ENCODE peak calls at places on chromosomes 16 and 17, in five cellular contexts. One of them, this sample, is unnamed.

GRCh38 chr16:84555418-84556196 is 51.1 kb upstream of the MEAK7 start:
- DNase-seq in HEK293T: no peak
- DNase-seq in GM12878: no peak
- DNase-seq in HepG2: no peak
- DNase-seq in K562: no peak
- DNase-seq in this sample: no peak

GRCh38 chr17:4177732-4178131 is 34.7 kb downstream of the CYB5D2 start:
- DNase-seq in HEK293T: no peak
- DNase-seq in GM12878: no peak
- DNase-seq in HepG2: no peak
- DNase-seq in K562: no peak
- DNase-seq in this sample: no peak

GRCh38 chr16:27222499-27223225 is 19.3 kb downstream of the KDM8 start:
- DNase-seq in HEK293T: no peak
- DNase-seq in GM12878: no peak
- DNase-seq in HepG2: no peak
- DNase-seq in K562: no peak
- DNase-seq in this sample: peak; percentile 51

GRCh38 chr17:40951011-40951622 is 13.7 kb upstream of the KRT23 start:
- DNase-seq in HEK293T: no peak
- DNase-seq in GM12878: no peak
- DNase-seq in HepG2: peak; percentile 63
- DNase-seq in K562: no peak
- DNase-seq in this sample: no peak

GRCh38 chr17:81518113-81518784 is 5.7 kb upstream of the ACTG1 start:
- DNase-seq in HEK293T: no peak
- DNase-seq in GM12878: no peak
- DNase-seq in HepG2: no peak
- DNase-seq in K562: no peak
- DNase-seq in this sample: no peak

GRCh38 chr16:874366-875181 is 74.0 kb upstream of the GNG13 start:
- DNase-seq in HEK293T: no peak
- DNase-seq in GM12878: no peak
- DNase-seq in HepG2: no peak
- DNase-seq in K562: peak; percentile 33
- DNase-seq in this sample: no peak

GRCh38 chr17:352421-353212 is at the start of gene RPH3AL:
- DNase-seq in HEK293T: no peak
- DNase-seq in GM12878: no peak
- DNase-seq in HepG2: peak; percentile 92
- DNase-seq in K562: no peak
- DNase-seq in this sample: no peak

GRCh38 chr16:89359296-89360147 is 130.8 kb downstream of the ANKRD11 start:
- DNase-seq in HEK293T: no peak
- DNase-seq in GM12878: no peak
- DNase-seq in HepG2: no peak
- DNase-seq in K562: no peak
- DNase-seq in this sample: no peak

GRCh38 chr16:20393801-20394637 is 10.5 kb downstream of the PDILT start:
- DNase-seq in HEK293T: no peak
- DNase-seq in GM12878: no peak
- DNase-seq in HepG2: no peak
- DNase-seq in K562: no peak
- DNase-seq in this sample: no peak

GRCh38 chr17:17082878-17083277 is 40.6 kb downstream of the MPRIP start:
- DNase-seq in HEK293T: no peak
- DNase-seq in GM12878: no peak
- DNase-seq in HepG2: no peak
- DNase-seq in K562: no peak
- DNase-seq in this sample: no peak

GRCh38 chr16:12459993-12460392 is 343.7 kb downstream of the CPPED1 start:
- DNase-seq in HEK293T: no peak
- DNase-seq in GM12878: no peak
- DNase-seq in HepG2: no peak
- DNase-seq in K562: no peak
- DNase-seq in this sample: no peak

GRCh38 chr17:40515491-40516041 is 14.1 kb upstream of the TNS4 start:
- DNase-seq in HEK293T: no peak
- DNase-seq in GM12878: no peak
- DNase-seq in HepG2: no peak
- DNase-seq in K562: no peak
- DNase-seq in this sample: no peak

GRCh38 chr17:51819341-51819740 is 339.2 kb downstream of the CA10 start:
- DNase-seq in HEK293T: no peak
- DNase-seq in GM12878: no peak
- DNase-seq in HepG2: no peak
- DNase-seq in K562: no peak
- DNase-seq in this sample: no peak

GRCh38 chr17:6668727-6669425 is 17.3 kb downstream of the C17orf100 start:
- DNase-seq in HEK293T: no peak
- DNase-seq in GM12878: no peak
- DNase-seq in HepG2: peak; percentile 65
- DNase-seq in K562: no peak
- DNase-seq in this sample: no peak

GRCh38 chr16:56480776-56481467 is 29.6 kb downstream of the OGFOD1 start:
- DNase-seq in HEK293T: no peak
- DNase-seq in GM12878: no peak
- DNase-seq in HepG2: no peak
- DNase-seq in K562: no peak
- DNase-seq in this sample: no peak

GRCh38 chr17:80822700-80823410 is 168.8 kb upstream of the CHMP6 start:
- DNase-seq in HEK293T: peak; percentile 60
- DNase-seq in GM12878: no peak
- DNase-seq in HepG2: no peak
- DNase-seq in K562: no peak
- DNase-seq in this sample: no peak

GRCh38 chr16:50613281-50613991 is 65.2 kb downstream of the NKD1 start:
- DNase-seq in HEK293T: no peak
- DNase-seq in GM12878: no peak
- DNase-seq in HepG2: no peak
- DNase-seq in K562: no peak
- DNase-seq in this sample: no peak

GRCh38 chr16:12100124-12100647 is 123.7 kb downstream of the SNX29 start:
- DNase-seq in HEK293T: no peak
- DNase-seq in GM12878: no peak
- DNase-seq in HepG2: peak; percentile 75
- DNase-seq in K562: no peak
- DNase-seq in this sample: no peak

GRCh38 chr16:65731840-65732239 is 610.0 kb upstream of the CDH11 start:
- DNase-seq in HEK293T: no peak
- DNase-seq in GM12878: no peak
- DNase-seq in HepG2: no peak
- DNase-seq in K562: no peak
- DNase-seq in this sample: no peak

GRCh38 chr17:538096-538973 is 176.3 kb downstream of the VPS53 start:
- DNase-seq in HEK293T: no peak
- DNase-seq in GM12878: no peak
- DNase-seq in HepG2: no peak
- DNase-seq in K562: no peak
- DNase-seq in this sample: no peak

GRCh38 chr17:42337442-42337841 is 49.1 kb downstream of the STAT5A start:
- DNase-seq in HEK293T: no peak
- DNase-seq in GM12878: peak; percentile 94
- DNase-seq in HepG2: no peak
- DNase-seq in K562: no peak
- DNase-seq in this sample: no peak

GRCh38 chr17:42329025-42329976 is 41.0 kb downstream of the STAT5A start:
- DNase-seq in HEK293T: no peak
- DNase-seq in GM12878: no peak
- DNase-seq in HepG2: no peak
- DNase-seq in K562: no peak
- DNase-seq in this sample: no peak

GRCh38 chr17:42333053-42333452 is 44.8 kb downstream of the STAT5A start:
- DNase-seq in HEK293T: no peak
- DNase-seq in GM12878: peak; percentile 38
- DNase-seq in HepG2: no peak
- DNase-seq in K562: no peak
- DNase-seq in this sample: no peak

GRCh38 chr17:42339221-42339620 is 49.0 kb downstream of the STAT3 start:
- DNase-seq in HEK293T: no peak
- DNase-seq in GM12878: no peak
- DNase-seq in HepG2: no peak
- DNase-seq in K562: no peak
- DNase-seq in this sample: no peak

DNA sequence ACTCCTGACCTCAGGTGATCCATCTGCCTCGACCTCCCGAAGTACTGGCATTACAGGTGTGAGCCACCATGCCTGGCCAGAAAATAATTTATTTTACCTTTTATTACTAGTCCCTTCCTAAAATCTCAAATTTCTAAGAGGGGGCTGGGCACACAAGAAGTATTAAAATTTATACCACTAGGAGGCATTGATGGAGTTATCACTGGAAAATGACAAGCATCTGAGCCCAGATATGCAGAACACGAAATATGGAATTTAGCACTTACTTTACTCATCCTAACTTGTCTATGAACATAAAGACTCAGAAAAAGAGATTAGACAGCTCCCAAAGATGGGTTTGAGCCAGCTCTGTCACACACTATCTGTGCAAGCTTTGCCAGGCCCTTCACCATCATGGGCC is 46.4 kb downstream of the STAT5A start:
- DNase-seq in HEK293T: no peak
- DNase-seq in GM12878: no peak
- DNase-seq in HepG2: no peak
- DNase-seq in K562: no peak
- DNase-seq in this sample: no peak
- TF ChIP-seq FOXM1 in HEK293T: no peak
- TF ChIP-seq FOXM1 in GM12878: no peak
- TF ChIP-seq FOXM1 in HepG2: no peak
- TF ChIP-seq FOXM1 in K562: no peak
- TF ChIP-seq FOXM1 in this sample: no peak

DNA sequence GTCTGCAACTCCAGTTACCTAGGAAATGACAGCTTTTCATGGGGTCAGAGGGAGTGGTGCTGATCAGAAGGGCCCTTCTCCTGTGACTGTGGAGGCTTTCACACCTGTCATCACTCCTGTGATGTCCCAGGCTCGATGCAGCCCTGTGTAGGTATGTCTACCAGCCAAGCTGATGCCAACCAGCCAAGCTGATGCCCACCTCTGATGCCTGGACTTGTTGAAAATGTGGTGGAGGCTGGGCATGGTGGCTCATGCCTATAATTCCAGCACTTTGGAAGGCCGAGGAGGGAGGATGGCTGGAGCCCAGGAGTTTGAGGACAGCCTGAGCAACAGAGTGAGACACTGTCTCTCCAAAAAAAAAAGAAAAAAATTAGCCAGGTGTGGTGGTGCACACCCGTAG is 33.7 kb upstream of the RGS9 start:
- DNase-seq in HEK293T: no peak
- DNase-seq in GM12878: no peak
- DNase-seq in HepG2: no peak
- DNase-seq in K562: no peak
- DNase-seq in this sample: no peak
- TF ChIP-seq FOXM1 in HEK293T: no peak
- TF ChIP-seq FOXM1 in GM12878: no peak
- TF ChIP-seq FOXM1 in HepG2: no peak
- TF ChIP-seq FOXM1 in K562: no peak
- TF ChIP-seq FOXM1 in this sample: no peak

GRCh38 chr17:48505788-48506187 is 25.0 kb downstream of the HOXB1 start:
- DNase-seq in HEK293T: no peak
- DNase-seq in GM12878: peak; percentile 77
- DNase-seq in HepG2: peak; percentile 33
- DNase-seq in K562: peak; percentile 88
- DNase-seq in this sample: no peak
- TF ChIP-seq FOXM1 in HEK293T: no peak
- TF ChIP-seq FOXM1 in GM12878: no peak
- TF ChIP-seq FOXM1 in HepG2: no peak
- TF ChIP-seq FOXM1 in K562: no peak
- TF ChIP-seq FOXM1 in this sample: no peak

GRCh38 chr16:31365131-31365865 is 10.3 kb downstream of the ITGAX start:
- DNase-seq in HEK293T: no peak
- DNase-seq in GM12878: no peak
- DNase-seq in HepG2: no peak
- DNase-seq in K562: no peak
- DNase-seq in this sample: no peak
- TF ChIP-seq FOXM1 in HEK293T: no peak
- TF ChIP-seq FOXM1 in GM12878: no peak
- TF ChIP-seq FOXM1 in HepG2: no peak
- TF ChIP-seq FOXM1 in K562: no peak
- TF ChIP-seq FOXM1 in this sample: no peak

GRCh38 chr17:57256708-57257112 is 387 bp downstream of the MSI2 start:
- DNase-seq in HEK293T: peak; percentile 35
- DNase-seq in GM12878: no peak
- DNase-seq in HepG2: no peak
- DNase-seq in K562: peak; percentile 51
- DNase-seq in this sample: no peak
- TF ChIP-seq FOXM1 in HEK293T: no peak
- TF ChIP-seq FOXM1 in GM12878: no peak
- TF ChIP-seq FOXM1 in HepG2: no peak
- TF ChIP-seq FOXM1 in K562: no peak
- TF ChIP-seq FOXM1 in this sample: no peak

DNA sequence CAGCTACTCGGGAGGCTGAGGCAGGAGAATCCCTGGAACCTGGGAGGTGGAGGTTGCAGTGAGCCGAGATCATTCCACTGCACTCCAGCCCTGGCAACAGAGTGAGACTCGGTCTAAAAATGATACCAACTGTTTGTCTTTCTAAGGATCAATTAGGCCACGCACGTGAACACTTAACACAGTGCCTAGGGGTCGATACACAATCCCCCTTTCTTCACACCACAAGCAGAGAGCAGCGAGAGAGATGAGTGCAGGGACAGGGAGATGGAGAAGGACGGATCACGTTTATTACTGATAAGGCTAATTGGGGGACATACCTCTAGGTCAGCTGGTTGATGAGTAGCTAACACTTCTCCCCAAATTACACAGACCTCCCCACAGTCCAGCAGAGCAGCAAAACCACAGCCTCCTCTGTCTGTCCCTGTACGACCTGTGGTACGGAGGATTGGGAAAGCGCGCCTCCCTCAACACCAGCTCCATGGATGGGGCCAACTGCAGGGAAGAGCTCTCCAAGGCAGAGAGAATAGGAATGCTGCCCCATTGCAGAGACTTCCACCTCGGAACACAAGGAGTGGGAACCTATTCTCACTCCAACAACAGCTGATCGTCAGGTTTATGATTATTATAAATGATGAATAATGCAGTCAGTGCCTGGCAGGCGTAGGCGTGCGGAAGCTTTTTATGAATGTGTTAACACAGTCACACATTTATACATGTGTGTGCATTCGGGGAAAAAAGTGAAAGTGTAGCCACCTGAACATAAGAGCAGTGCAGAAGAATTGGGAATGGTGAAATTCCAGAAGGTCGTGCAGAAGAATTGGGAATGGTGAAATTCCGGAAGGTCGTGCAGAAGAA is 155.1 kb downstream of the C16orf95 start:
- DNase-seq in HEK293T: no peak
- DNase-seq in GM12878: no peak
- DNase-seq in HepG2: no peak
- DNase-seq in K562: no peak
- DNase-seq in this sample: no peak
- TF ChIP-seq FOXM1 in HEK293T: no peak
- TF ChIP-seq FOXM1 in GM12878: no peak
- TF ChIP-seq FOXM1 in HepG2: no peak
- TF ChIP-seq FOXM1 in K562: no peak
- TF ChIP-seq FOXM1 in this sample: no peak

GRCh38 chr17:66564992-66565465 is 262.6 kb downstream of the PRKCA start:
- DNase-seq in HEK293T: no peak
- DNase-seq in GM12878: no peak
- DNase-seq in HepG2: peak; percentile 30
- DNase-seq in K562: no peak
- DNase-seq in this sample: no peak
- TF ChIP-seq FOXM1 in HEK293T: no peak
- TF ChIP-seq FOXM1 in GM12878: no peak
- TF ChIP-seq FOXM1 in HepG2: no peak
- TF ChIP-seq FOXM1 in K562: no peak
- TF ChIP-seq FOXM1 in this sample: no peak

GRCh38 chr16:87278191-87279093 is 38.8 kb downstream of the C16orf95 start:
- DNase-seq in HEK293T: peak; percentile 88
- DNase-seq in GM12878: no peak
- DNase-seq in HepG2: peak; percentile 62
- DNase-seq in K562: peak; percentile 71
- DNase-seq in this sample: peak; percentile 91
- TF ChIP-seq FOXM1 in HEK293T: no peak
- TF ChIP-seq FOXM1 in GM12878: no peak
- TF ChIP-seq FOXM1 in HepG2: no peak
- TF ChIP-seq FOXM1 in K562: no peak
- TF ChIP-seq FOXM1 in this sample: no peak